ENCODE peak calls at places on chromosomes 13 and 19, in nine cellular contexts. X is activated T-cell treated with anti-CD3 and anti-CD28 coated beads, Interleukin-2, amount 50 U/mL, for 4 hours; M is NCI-H1930; D is HEK293T; A is ELR; U is tibial artery; O is mesothelial cell of epicardium; H is activated CD4-positive, CD25-positive, alpha-beta regulatory T cell; Z is MV-4-11. P is an unnamed sample.

GRCh38 chr13:76991432-76991795 is 467 bp upstream of the CLN5 start:
- DNase-seq in X (peak; percentile 59), M (no peak), D (no peak), A (peak; percentile 27), U (no peak), O (no peak), H (peak; percentile 63), Z (no peak), P (no peak)

GRCh38 chr13:43057653-43058317 is 34.4 kb downstream of the DNAJC15 start:
- DNase-seq in X (no peak), M (no peak), D (no peak), A (peak; percentile 32), U (no peak), O (no peak), H (no peak), Z (no peak), P (peak; percentile 71)

GRCh38 chr19:5968431-5969373 is 9.2 kb downstream of the RANBP3 start:
- DNase-seq in X (no peak), M (no peak), D (no peak), A (no peak), U (no peak), O (no peak), H (no peak), Z (no peak), P (no peak)

GRCh38 chr13:27442071-27442647 is 8.2 kb downstream of the MTIF3 start:
- DNase-seq in X (no peak), M (no peak), D (no peak), A (no peak), U (no peak), O (no peak), H (no peak), Z (no peak), P (no peak)

GRCh38 chr19:29942404-29943261 is 594 bp downstream of the URI1 start:
- DNase-seq in X (peak; percentile 61), M (peak; percentile 49), D (peak; percentile 70), A (peak; percentile 58), U (peak; percentile 75), O (peak; percentile 53), H (peak; percentile 46), Z (peak; percentile 63), P (peak; percentile 70)

GRCh38 chr19:2775556-2776430 is 7.3 kb downstream of the SGTA start:
- DNase-seq in X (peak; percentile 70), M (no peak), D (no peak), A (peak; percentile 76), U (no peak), O (no peak), H (peak; percentile 46), Z (peak; percentile 77), P (no peak)

GRCh38 chr13:101309014-101309619 is 107.2 kb downstream of the NALCN start:
- DNase-seq in X (no peak), M (no peak), D (no peak), A (peak; percentile 47), U (no peak), O (no peak), H (no peak), Z (no peak), P (no peak)

GRCh38 chr19:41767105-41767504 is 11.8 kb downstream of the CEACAM6 start:
- DNase-seq in X (no peak), M (no peak), D (no peak), A (no peak), U (no peak), O (no peak), H (no peak), Z (no peak), P (no peak)

GRCh38 chr13:80149757-80150156 is 191.2 kb downstream of the SPRY2 start:
- DNase-seq in X (no peak), M (no peak), D (no peak), A (no peak), U (no peak), O (no peak), H (no peak), Z (no peak), P (no peak)

GRCh38 chr13:46181799-46182490 is at the start of gene LCP1:
- DNase-seq in X (peak; percentile 65), M (no peak), D (no peak), A (peak; percentile 8), U (no peak), O (no peak), H (peak; percentile 48), Z (peak; percentile 88), P (no peak)

GRCh38 chr13:48500652-48501197 is 32.2 kb downstream of the RCBTB2 start:
- DNase-seq in X (no peak), M (no peak), D (no peak), A (peak; percentile 85), U (no peak), O (no peak), H (no peak), Z (peak; percentile 99), P (peak; percentile 63)

GRCh38 chr19:5445667-5446066 is 9.6 kb upstream of the ZNRF4 start:
- DNase-seq in X (no peak), M (no peak), D (no peak), A (peak; percentile 29), U (no peak), O (no peak), H (no peak), Z (no peak), P (peak; percentile 51)

GRCh38 chr19:6481541-6482342 is at the start of gene DENND1C:
- DNase-seq in X (peak; percentile 53), M (no peak), D (peak; percentile 60), A (peak; percentile 45), U (no peak), O (no peak), H (peak; percentile 47), Z (peak; percentile 73), P (no peak)

GRCh38 chr19:37127999-37128820 is 44.3 kb downstream of the ZNF585A start:
- DNase-seq in X (no peak), M (no peak), D (no peak), A (no peak), U (no peak), O (no peak), H (no peak), Z (no peak), P (no peak)

GRCh38 chr19:58572818-58573657 is at the start of gene MZF1:
- DNase-seq in X (peak; percentile 100), M (no peak), D (peak; percentile 95), A (peak; percentile 99), U (peak; percentile 100), O (peak; percentile 98), H (no peak), Z (no peak), P (peak; percentile 100)

GRCh38 chr19:1765182-1765903 is 12.0 kb downstream of the ONECUT3 start:
- DNase-seq in X (no peak), M (no peak), D (no peak), A (no peak), U (no peak), O (no peak), H (no peak), Z (no peak), P (no peak)

GRCh38 chr19:45184115-45184514 is 5.5 kb downstream of the BLOC1S3 start:
- DNase-seq in X (no peak), M (no peak), D (no peak), A (no peak), U (no peak), O (no peak), H (no peak), Z (no peak), P (no peak)

GRCh38 chr19:2469102-2469914 is 6.6 kb upstream of the GADD45B start:
- DNase-seq in X (no peak), M (no peak), D (no peak), A (peak; percentile 83), U (no peak), O (no peak), H (no peak), Z (peak; percentile 71), P (peak; percentile 92)

GRCh38 chr19:56314018-56314583 is 538 bp downstream of the ZSCAN5A start:
- DNase-seq in X (no peak), M (no peak), D (peak; percentile 11), A (peak; percentile 1), U (no peak), O (peak; percentile 39), H (no peak), Z (peak; percentile 71), P (peak; percentile 7)

GRCh38 chr13:64525687-64526086 is 2704.4 kb downstream of the PCDH9 start:
- DNase-seq in X (no peak), M (no peak), D (no peak), A (no peak), U (no peak), O (no peak), H (no peak), Z (no peak), P (no peak)

GRCh38 chr19:6032381-6032780 is 54.4 kb upstream of the RANBP3 start:
- DNase-seq in X (no peak), M (no peak), D (no peak), A (no peak), U (peak; percentile 27), O (peak; percentile 21), H (no peak), Z (no peak), P (no peak)

P was measured in A673.